ENCODE peak calls at places on chromosome 11, in five cellular contexts. One of them, this sample, is unnamed.

GRCh38 chr11:90556612-90557011 is 333.8 kb upstream of the CHORDC1 start:
- DNase-seq in NAMALWA: peak; percentile 4
- DNase-seq in naive thymus-derived CD8-positive, alpha-beta T cell: no peak
- DNase-seq in stimulated activated CD4-positive, alpha-beta T cell treated with anti-CD3 and anti-CD28 coated beads, Interleukin-12 subunit alpha, Interleukin-12 subunit beta, amount 100 ng/mL, for 48 hours: no peak
- DNase-seq in GM12864: no peak
- DNase-seq in this sample: no peak

GRCh38 chr11:127074151-127074761 is 73.7 kb upstream of the KIRREL3 start:
- DNase-seq in naive thymus-derived CD8-positive, alpha-beta T cell: no peak
- DNase-seq in GM12864: peak; percentile 83
- DNase-seq in stimulated activated CD4-positive, alpha-beta T cell treated with anti-CD3 and anti-CD28 coated beads, Interleukin-12 subunit alpha, Interleukin-12 subunit beta, amount 100 ng/mL, for 48 hours: no peak
- DNase-seq in NAMALWA: peak; percentile 65
- DNase-seq in this sample: no peak

GRCh38 chr11:30914143-30914762 is 328.1 kb upstream of the MPPED2 start:
- DNase-seq in GM12864: no peak
- DNase-seq in NAMALWA: peak; percentile 59
- DNase-seq in naive thymus-derived CD8-positive, alpha-beta T cell: no peak
- DNase-seq in stimulated activated CD4-positive, alpha-beta T cell treated with anti-CD3 and anti-CD28 coated beads, Interleukin-12 subunit alpha, Interleukin-12 subunit beta, amount 100 ng/mL, for 48 hours: no peak
- DNase-seq in this sample: no peak

GRCh38 chr11:77069336-77069968 is 2.7 kb downstream of the CAPN5 start:
- DNase-seq in GM12864: no peak
- DNase-seq in naive thymus-derived CD8-positive, alpha-beta T cell: no peak
- DNase-seq in NAMALWA: no peak
- DNase-seq in stimulated activated CD4-positive, alpha-beta T cell treated with anti-CD3 and anti-CD28 coated beads, Interleukin-12 subunit alpha, Interleukin-12 subunit beta, amount 100 ng/mL, for 48 hours: no peak
- DNase-seq in this sample: no peak

GRCh38 chr11:55503449-55503848 is 50.8 kb upstream of the OR4C15 start:
- DNase-seq in GM12864: no peak
- DNase-seq in stimulated activated CD4-positive, alpha-beta T cell treated with anti-CD3 and anti-CD28 coated beads, Interleukin-12 subunit alpha, Interleukin-12 subunit beta, amount 100 ng/mL, for 48 hours: no peak
- DNase-seq in naive thymus-derived CD8-positive, alpha-beta T cell: no peak
- DNase-seq in NAMALWA: peak; percentile 21
- DNase-seq in this sample: no peak

GRCh38 chr11:61999141-61999975 is 31.9 kb upstream of the FTH1 start:
- DNase-seq in stimulated activated CD4-positive, alpha-beta T cell treated with anti-CD3 and anti-CD28 coated beads, Interleukin-12 subunit alpha, Interleukin-12 subunit beta, amount 100 ng/mL, for 48 hours: no peak
- DNase-seq in naive thymus-derived CD8-positive, alpha-beta T cell: no peak
- DNase-seq in GM12864: no peak
- DNase-seq in NAMALWA: no peak
- DNase-seq in this sample: no peak

GRCh38 chr11:67996622-67997459 is 7.1 kb downstream of the UNC93B1 start:
- DNase-seq in NAMALWA: peak; percentile 92
- DNase-seq in GM12864: no peak
- DNase-seq in stimulated activated CD4-positive, alpha-beta T cell treated with anti-CD3 and anti-CD28 coated beads, Interleukin-12 subunit alpha, Interleukin-12 subunit beta, amount 100 ng/mL, for 48 hours: peak; percentile 29
- DNase-seq in naive thymus-derived CD8-positive, alpha-beta T cell: no peak
- DNase-seq in this sample: no peak

GRCh38 chr11:102184269-102184987 is 74.2 kb downstream of the YAP1 start:
- DNase-seq in naive thymus-derived CD8-positive, alpha-beta T cell: no peak
- DNase-seq in NAMALWA: no peak
- DNase-seq in stimulated activated CD4-positive, alpha-beta T cell treated with anti-CD3 and anti-CD28 coated beads, Interleukin-12 subunit alpha, Interleukin-12 subunit beta, amount 100 ng/mL, for 48 hours: no peak
- DNase-seq in GM12864: no peak
- DNase-seq in this sample: no peak

GRCh38 chr11:19646921-19647320 is 65.7 kb upstream of the NAV2 start:
- DNase-seq in NAMALWA: no peak
- DNase-seq in GM12864: no peak
- DNase-seq in stimulated activated CD4-positive, alpha-beta T cell treated with anti-CD3 and anti-CD28 coated beads, Interleukin-12 subunit alpha, Interleukin-12 subunit beta, amount 100 ng/mL, for 48 hours: no peak
- DNase-seq in naive thymus-derived CD8-positive, alpha-beta T cell: no peak
- DNase-seq in this sample: no peak

GRCh38 chr11:105000797-105001196 is 22.2 kb downstream of the CASP5 start:
- DNase-seq in stimulated activated CD4-positive, alpha-beta T cell treated with anti-CD3 and anti-CD28 coated beads, Interleukin-12 subunit alpha, Interleukin-12 subunit beta, amount 100 ng/mL, for 48 hours: peak; percentile 28
- DNase-seq in naive thymus-derived CD8-positive, alpha-beta T cell: peak; percentile 46
- DNase-seq in GM12864: peak; percentile 30
- DNase-seq in NAMALWA: peak; percentile 40
- DNase-seq in this sample: peak; percentile 76

GRCh38 chr11:67071420-67072284 is 15.0 kb downstream of the RHOD start:
- DNase-seq in NAMALWA: peak; percentile 71
- DNase-seq in GM12864: no peak
- DNase-seq in stimulated activated CD4-positive, alpha-beta T cell treated with anti-CD3 and anti-CD28 coated beads, Interleukin-12 subunit alpha, Interleukin-12 subunit beta, amount 100 ng/mL, for 48 hours: peak; percentile 61
- DNase-seq in naive thymus-derived CD8-positive, alpha-beta T cell: peak; percentile 68
- DNase-seq in this sample: peak; percentile 81

This sample was measured in natural killer cell treated with Interleukin-12 subunit alpha and Interleukin-12 subunit beta and Interleukin-15 and Interleukin-18, amount 100 ng/mL, for 72 hours.